ENCODE peak calls at places on chromosomes 6 and 20, in ten cellular contexts. Z, B, C, D, O, T, N, P, S and U are unnamed samples.

GRCh38 chr20:50285376-50286173 is 94.9 kb downstream of the CEBPB start:
- DNase-seq in P (no peak), O (peak), Z (peak), T (no peak), N (no peak), B (peak), C (peak), S (peak), D (no peak), U (no peak)

GRCh38 chr6:6686748-6687601 is 98.5 kb downstream of the LY86 start:
- DNase-seq in S (no peak), O (peak), Z (peak), C (peak), N (peak), P (no peak), B (peak), D (no peak), T (peak), U (peak)

GRCh38 chr6:132768051-132768517 is 10.4 kb upstream of the VNN2 start:
- DNase-seq in C (peak), O (no peak), N (peak), T (peak), B (peak), Z (peak), D (peak), S (no peak), P (peak), U (peak)

GRCh38 chr20:53124803-53125202 is 152.6 kb downstream of the TSHZ2 start:
- DNase-seq in O (no peak), B (no peak), C (no peak), N (no peak), S (no peak), T (no peak), D (no peak), Z (no peak), P (no peak), U (no peak)

GRCh38 chr20:50054626-50055511 is 58.1 kb downstream of the UBE2V1 start:
- DNase-seq in P (no peak), O (peak), S (no peak), D (peak), Z (peak), C (peak), N (no peak), T (peak), B (no peak), U (peak)

GRCh38 chr20:16802652-16802935 is 54.4 kb downstream of the OTOR start:
- DNase-seq in C (no peak), P (no peak), T (no peak), B (no peak), O (no peak), Z (no peak), D (no peak), S (no peak), N (no peak), U (no peak)

GRCh38 chr6:166476061-166476591 is 93.4 kb upstream of the MPC1 start:
- DNase-seq in P (no peak), T (no peak), N (no peak), D (no peak), O (no peak), B (no peak), C (no peak), Z (no peak), S (no peak), U (no peak)

GRCh38 chr6:144064402-144064830 is 31.0 kb downstream of the SF3B5 start:
- DNase-seq in P (peak), D (no peak), N (peak), B (peak), C (no peak), T (peak), S (no peak), Z (no peak), O (no peak), U (peak)

GRCh38 chr20:51220293-51220706 is 197.4 kb upstream of the KCNG1 start:
- DNase-seq in P (peak), N (peak), S (no peak), O (no peak), B (peak), Z (peak), T (peak), C (no peak), D (peak), U (peak)

GRCh38 chr20:37220796-37221195 is 40.8 kb downstream of the GHRH start:
- DNase-seq in D (no peak), Z (peak), T (no peak), B (no peak), P (no peak), O (peak), N (no peak), S (no peak), C (no peak), U (peak)

GRCh38 chr6:53048431-53049195 is 16.6 kb upstream of the FBXO9 start:
- DNase-seq in N (no peak), O (peak), C (peak), Z (peak), S (peak), T (no peak), P (no peak), D (no peak), B (peak), U (no peak)

GRCh38 chr6:109269057-109269456 is 113.2 kb downstream of the CD164 start:
- DNase-seq in S (no peak), B (no peak), O (no peak), C (no peak), P (no peak), T (no peak), D (no peak), Z (no peak), N (no peak), U (no peak)

GRCh38 chr20:44646641-44647274 is 4.7 kb downstream of the ADA start:
- DNase-seq in C (peak), D (no peak), P (no peak), Z (peak), B (peak), S (no peak), O (peak), N (no peak), T (no peak), U (no peak)

GRCh38 chr20:46132705-46133120 is 14.6 kb downstream of the CD40 start:
- DNase-seq in C (peak), B (peak), Z (peak), O (peak), D (peak), P (peak), T (peak), N (peak), S (no peak), U (peak)

GRCh38 chr20:47821481-47822100 is 36.3 kb upstream of the SULF2 start:
- DNase-seq in C (peak), B (peak), S (peak), O (no peak), N (no peak), T (no peak), P (no peak), Z (no peak), D (no peak), U (no peak)

GRCh38 chr20:42484790-42485365 is 704.8 kb downstream of the PTPRT start:
- DNase-seq in B (no peak), N (no peak), D (no peak), S (no peak), Z (no peak), C (no peak), O (no peak), P (no peak), T (no peak), U (no peak)

GRCh38 chr6:158496700-158497099 is 63.2 kb upstream of the TMEM181 start:
- DNase-seq in T (no peak), N (no peak), O (no peak), S (no peak), C (no peak), P (no peak), D (no peak), Z (no peak), B (no peak), U (no peak)

GRCh38 chr20:22717466-22717865 is 133.1 kb upstream of the FOXA2 start:
- DNase-seq in N (no peak), S (no peak), C (peak), T (peak), O (peak), P (no peak), D (no peak), B (no peak), Z (peak), U (peak)

GRCh38 chr6:18160921-18161320 is 5.7 kb downstream of the KDM1B start:
- DNase-seq in D (no peak), T (no peak), C (no peak), P (no peak), B (no peak), S (no peak), Z (no peak), N (no peak), O (no peak), U (no peak)

GRCh38 chr6:79167931-79168694 is 66.4 kb downstream of the HMGN3 start:
- DNase-seq in P (no peak), N (no peak), O (peak), D (no peak), C (no peak), S (no peak), Z (peak), T (no peak), B (peak), U (no peak)

GRCh38 chr6:118394106-118394505 is 154.0 kb upstream of the PLN start:
- DNase-seq in P (no peak), O (no peak), C (no peak), T (no peak), S (no peak), N (no peak), B (no peak), Z (no peak), D (no peak), U (no peak)

GRCh38 chr6:127483399-127484055 is 24.3 kb upstream of the KIAA0408 start:
- DNase-seq in P (no peak), O (no peak), T (no peak), C (no peak), D (no peak), S (no peak), Z (no peak), B (no peak), N (no peak), U (no peak)

GRCh38 chr6:49676671-49677281 is 36.6 kb downstream of the CRISP2 start:
- DNase-seq in Z (peak), O (peak), B (peak), N (no peak), S (peak), P (no peak), T (peak), C (no peak), D (no peak), U (no peak)

GRCh38 chr6:151098166-151098565 is 141.6 kb upstream of the AKAP12 start:
- DNase-seq in Z (peak), O (no peak), S (no peak), P (no peak), B (no peak), T (no peak), N (no peak), D (no peak), C (no peak), U (no peak)

GRCh38 chr6:16684896-16685554 is 76.2 kb downstream of the ATXN1 start:
- DNase-seq in O (peak), N (peak), C (peak), T (no peak), P (peak), S (no peak), D (no peak), B (peak), Z (peak), U (no peak)

GRCh38 chr6:122567034-122567433 is 43.2 kb upstream of the PKIB start:
- DNase-seq in N (no peak), P (no peak), D (no peak), B (no peak), S (no peak), T (no peak), O (no peak), C (no peak), Z (no peak), U (no peak)

GRCh38 chr6:31943742-31944141 is 2.2 kb upstream of the CFB start:
- DNase-seq in O (no peak), Z (no peak), N (no peak), S (no peak), P (no peak), B (no peak), T (no peak), D (no peak), C (no peak), U (no peak)

GRCh38 chr20:420721-421574 is 12.8 kb downstream of the RBCK1 start:
- DNase-seq in C (peak), O (no peak), B (no peak), S (no peak), D (no peak), P (no peak), T (no peak), N (no peak), Z (no peak), U (no peak)